ENCODE peak calls at places on chromosomes 11 and 22, in ten cellular contexts. R, F, L, Z, G, X, P, I, W and C are unnamed samples.

GRCh38 chr11:95306816-95307215 is 75.8 kb upstream of the SESN3 start:
- DNase-seq in R (no peak), F (no peak), L (no peak), Z (no peak), G (no peak), X (no peak), P (no peak), I (no peak), W (peak), C (no peak)

GRCh38 chr11:59574467-59574866 is 41.1 kb downstream of the OSBP start:
- DNase-seq in R (no peak), F (no peak), L (no peak), Z (no peak), G (no peak), X (no peak), P (no peak), I (peak), W (no peak), C (no peak)

GRCh38 chr11:113729456-113729855 is 23.3 kb upstream of the TMPRSS5 start:
- DNase-seq in R (no peak), F (no peak), L (no peak), Z (no peak), G (no peak), X (no peak), P (no peak), I (no peak), W (no peak), C (no peak)

GRCh38 chr11:44521148-44521547 is 44.3 kb upstream of the CD82 start:
- DNase-seq in R (no peak), F (no peak), L (no peak), Z (no peak), G (no peak), X (no peak), P (no peak), I (no peak), W (no peak), C (no peak)

GRCh38 chr11:67391304-67392181 is at the start of gene RAD9A:
- DNase-seq in R (peak), F (peak), L (peak), Z (peak), G (peak), X (peak), P (peak), I (peak), W (peak), C (peak)

GRCh38 chr11:115503886-115504278 is 333 bp downstream of the CADM1 start:
- DNase-seq in R (no peak), F (no peak), L (peak), Z (no peak), G (no peak), X (no peak), P (peak), I (no peak), W (no peak), C (no peak)

GRCh38 chr11:67120881-67121710 is 2.0 kb downstream of the KDM2A start:
- DNase-seq in R (no peak), F (no peak), L (no peak), Z (peak), G (no peak), X (peak), P (no peak), I (peak), W (peak), C (no peak)

GRCh38 chr22:37020192-37020479 is 594 bp downstream of the MPST start:
- DNase-seq in R (no peak), F (no peak), L (no peak), Z (peak), G (peak), X (peak), P (no peak), I (peak), W (peak), C (no peak)

GRCh38 chr22:37212174-37212906 is at the start of gene SSTR3:
- DNase-seq in R (peak), F (no peak), L (no peak), Z (no peak), G (peak), X (no peak), P (peak), I (peak), W (no peak), C (no peak)

GRCh38 chr11:79018371-79018849 is 422.4 kb downstream of the TENM4 start:
- DNase-seq in R (no peak), F (no peak), L (no peak), Z (no peak), G (no peak), X (no peak), P (no peak), I (peak), W (no peak), C (no peak)

GRCh38 chr11:130671801-130672700 is 223.6 kb downstream of the ADAMTS15 start:
- DNase-seq in R (peak), F (no peak), L (peak), Z (peak), G (no peak), X (peak), P (no peak), I (peak), W (no peak), C (no peak)

GRCh38 chr22:38180841-38181452 is 683 bp downstream of the PLA2G6 start:
- DNase-seq in R (no peak), F (no peak), L (no peak), Z (peak), G (peak), X (no peak), P (peak), I (no peak), W (no peak), C (peak)

GRCh38 chr11:11782532-11783110 is 59.2 kb upstream of the USP47 start:
- DNase-seq in R (no peak), F (no peak), L (no peak), Z (peak), G (no peak), X (no peak), P (no peak), I (no peak), W (no peak), C (no peak)

GRCh38 chr11:2579315-2580060 is 120.3 kb downstream of the KCNQ1OT1 start:
- DNase-seq in R (no peak), F (no peak), L (peak), Z (no peak), G (no peak), X (no peak), P (peak), I (peak), W (no peak), C (no peak)

GRCh38 chr22:37225481-37225880 is 13.2 kb upstream of the SSTR3 start:
- DNase-seq in R (no peak), F (no peak), L (no peak), Z (peak), G (no peak), X (peak), P (peak), I (peak), W (no peak), C (no peak)

GRCh38 chr11:20770421-20770935 is 101.1 kb downstream of the NELL1 start:
- DNase-seq in R (no peak), F (no peak), L (no peak), Z (no peak), G (no peak), X (no peak), P (no peak), I (no peak), W (no peak), C (no peak)

GRCh38 chr22:35399114-35399677 is 744 bp upstream of the MCM5 start:
- DNase-seq in R (no peak), F (no peak), L (no peak), Z (no peak), G (no peak), X (no peak), P (no peak), I (no peak), W (no peak), C (no peak)

GRCh38 chr11:81007046-81007445 is 1566.2 kb upstream of the TENM4 start:
- DNase-seq in R (no peak), F (no peak), L (no peak), Z (no peak), G (no peak), X (no peak), P (no peak), I (peak), W (no peak), C (no peak)

GRCh38 chr22:37472418-37473006 is 13.7 kb downstream of the MFNG start:
- DNase-seq in R (no peak), F (no peak), L (no peak), Z (peak), G (peak), X (peak), P (no peak), I (no peak), W (no peak), C (peak)

GRCh38 chr11:34379081-34379480 is 21.3 kb upstream of the ABTB2 start:
- DNase-seq in R (no peak), F (no peak), L (no peak), Z (no peak), G (no peak), X (no peak), P (no peak), I (peak), W (peak), C (no peak)

GRCh38 chr11:112882494-112883381 is 78.5 kb upstream of the NCAM1 start:
- DNase-seq in R (no peak), F (no peak), L (peak), Z (no peak), G (no peak), X (no peak), P (no peak), I (no peak), W (no peak), C (no peak)

GRCh38 chr11:12073436-12073835 is 37.0 kb upstream of the MICAL2 start:
- DNase-seq in R (no peak), F (no peak), L (no peak), Z (no peak), G (no peak), X (no peak), P (no peak), I (no peak), W (no peak), C (no peak)

GRCh38 chr22:39610246-39610645 is 39.7 kb downstream of the CACNA1I start:
- DNase-seq in R (no peak), F (no peak), L (no peak), Z (no peak), G (no peak), X (no peak), P (no peak), I (no peak), W (no peak), C (no peak)

GRCh38 chr11:118634435-118635236 is 27.2 kb downstream of the PHLDB1 start:
- DNase-seq in R (no peak), F (peak), L (peak), Z (peak), G (peak), X (no peak), P (no peak), I (peak), W (peak), C (no peak)

GRCh38 chr11:118636569-118637290 is 29.3 kb downstream of the PHLDB1 start:
- DNase-seq in R (no peak), F (no peak), L (no peak), Z (no peak), G (no peak), X (no peak), P (no peak), I (no peak), W (no peak), C (no peak)

GRCh38 chr11:118635237-118635591 is 27.8 kb downstream of the PHLDB1 start:
- DNase-seq in R (no peak), F (no peak), L (no peak), Z (no peak), G (no peak), X (no peak), P (no peak), I (no peak), W (no peak), C (no peak)

GRCh38 chr11:118633979-118634378 is 26.6 kb downstream of the PHLDB1 start:
- DNase-seq in R (no peak), F (no peak), L (no peak), Z (no peak), G (no peak), X (no peak), P (no peak), I (peak), W (no peak), C (no peak)

DNA sequence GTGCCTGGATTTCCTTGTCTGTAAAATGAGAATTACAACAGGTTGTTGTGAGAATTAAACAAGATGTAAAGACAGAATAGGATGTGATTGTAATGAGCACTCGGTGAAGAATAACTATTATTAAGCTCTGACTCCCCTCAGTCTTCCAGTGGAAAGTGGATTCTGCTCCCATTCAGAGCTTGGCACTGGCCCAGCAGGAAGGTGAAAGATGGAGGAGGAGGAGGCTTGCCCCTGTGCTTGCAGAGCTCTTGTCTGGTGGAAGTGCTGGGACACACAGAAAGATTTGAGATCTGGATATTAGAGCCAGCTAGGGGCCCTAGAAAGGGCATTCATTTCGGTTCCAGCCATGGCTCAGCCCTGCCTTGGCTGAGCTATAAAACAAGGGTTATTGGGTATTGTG is 28.2 kb downstream of the PHLDB1 start:
- DNase-seq in R (no peak), F (no peak), L (no peak), Z (no peak), G (no peak), X (no peak), P (no peak), I (no peak), W (no peak), C (no peak)
- H3K27ac ChIP-seq in R (no peak), F (peak), L (peak), Z (peak), G (no peak), X (no peak), P (no peak), I (no peak), W (no peak), C (no peak)

GRCh38 chr11:17476317-17477083 is at the start of gene ABCC8:
- DNase-seq in R (no peak), F (no peak), L (no peak), Z (no peak), G (peak), X (peak), P (no peak), I (no peak), W (no peak), C (no peak)
- H3K4me3 ChIP-seq in R (peak), F (peak), L (peak), Z (peak), G (no peak), X (peak), P (no peak), I (no peak), W (no peak), C (no peak)

DNA sequence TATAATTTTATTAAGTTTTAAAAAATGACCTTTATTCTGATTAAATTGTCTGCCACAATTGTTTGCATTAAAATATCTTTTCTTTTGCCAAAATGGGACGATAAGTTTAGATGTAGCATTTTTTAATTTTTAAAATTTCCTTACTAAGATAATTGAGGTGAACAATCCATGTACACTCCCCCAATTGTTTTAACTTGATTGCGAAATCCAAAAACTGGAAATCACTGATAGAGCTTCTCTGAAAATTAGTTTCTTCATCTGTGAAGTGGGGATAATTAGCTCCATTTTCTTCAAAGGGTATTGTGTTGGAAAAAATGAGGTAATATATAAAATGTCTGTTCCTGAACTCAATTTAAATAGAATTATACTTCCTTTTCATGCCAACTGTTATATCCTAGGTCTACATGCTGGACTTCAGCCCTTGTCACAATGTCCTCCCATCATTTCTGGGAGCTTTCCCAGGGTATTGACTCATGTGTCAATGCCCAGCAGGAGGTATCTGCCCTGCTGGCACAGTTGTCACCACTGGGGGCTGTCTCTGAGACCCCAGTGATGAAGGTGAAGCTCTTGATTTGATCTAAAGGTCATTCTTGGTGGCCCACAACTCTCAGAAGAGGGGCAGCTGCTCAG is 28.7 kb upstream of the NAV2 start:
- DNase-seq in R (no peak), F (no peak), L (no peak), Z (no peak), G (no peak), X (no peak), P (no peak), I (no peak), W (no peak), C (no peak)
- H3K27ac ChIP-seq in R (no peak), F (no peak), L (peak), Z (peak), G (no peak), X (no peak), P (no peak), I (no peak), W (no peak), C (no peak)

DNA sequence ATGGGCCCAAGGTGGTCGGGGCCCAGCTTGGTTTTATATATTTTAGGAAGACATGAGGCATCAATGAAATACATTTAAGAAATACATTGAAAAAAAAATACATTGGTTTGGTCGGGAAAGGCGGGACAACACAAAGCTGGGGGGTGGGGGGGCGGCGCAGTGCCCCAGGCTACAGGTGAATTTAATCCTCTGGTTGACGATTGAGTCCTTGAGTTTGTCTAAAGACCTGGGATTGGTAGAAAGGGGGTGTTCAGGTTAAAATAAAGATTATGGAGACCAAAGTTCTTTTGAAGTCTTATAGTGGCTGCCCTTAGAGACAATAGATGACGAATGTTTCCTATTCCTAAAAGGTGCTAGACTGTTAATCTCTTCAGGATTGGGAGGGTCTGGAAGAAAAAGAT is 3.1 kb downstream of the IFITM1 start:
- DNase-seq in R (no peak), F (no peak), L (no peak), Z (no peak), G (no peak), X (no peak), P (no peak), I (no peak), W (no peak), C (no peak)
- H3K4me3 ChIP-seq in R (no peak), F (no peak), L (peak), Z (peak), G (peak), X (no peak), P (peak), I (no peak), W (no peak), C (peak)

DNA sequence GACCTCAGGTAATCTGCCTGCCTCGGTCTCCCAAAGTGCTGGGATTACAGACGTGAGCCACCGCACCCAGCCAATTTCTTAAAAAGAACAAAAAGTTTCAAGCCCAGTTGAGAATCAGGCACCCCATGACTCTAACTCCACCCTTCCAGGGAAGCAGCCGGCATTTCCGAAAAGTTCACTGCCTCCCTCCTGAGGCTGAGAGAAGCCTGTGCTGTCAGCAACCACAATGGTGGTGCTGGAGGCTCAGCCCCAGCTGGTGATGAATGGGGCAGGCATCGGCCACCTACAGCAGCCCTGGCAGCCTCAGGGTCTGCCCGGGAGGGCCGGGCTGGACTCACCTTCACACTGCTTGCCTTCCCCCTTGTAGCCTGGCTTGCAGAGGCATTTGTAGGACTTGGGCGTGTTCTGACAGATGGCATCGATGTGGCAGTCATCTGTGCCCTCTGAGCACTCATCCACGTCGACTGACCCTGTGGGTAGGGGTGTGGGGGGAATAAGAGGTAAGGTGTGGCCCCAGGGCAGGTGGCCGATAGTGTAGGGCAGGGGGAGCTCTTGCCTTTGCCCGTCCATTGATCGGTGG is 4.3 kb downstream of the SCUBE1 start:
- DNase-seq in R (no peak), F (no peak), L (no peak), Z (no peak), G (no peak), X (no peak), P (no peak), I (no peak), W (no peak), C (no peak)
- H3K27ac ChIP-seq in R (no peak), F (no peak), L (no peak), Z (no peak), G (no peak), X (no peak), P (no peak), I (no peak), W (no peak), C (no peak)

GRCh38 chr11:117192401-117192875 is 6.7 kb upstream of the TAGLN start:
- DNase-seq in R (no peak), F (no peak), L (no peak), Z (no peak), G (no peak), X (no peak), P (no peak), I (no peak), W (no peak), C (no peak)
- H3K4me3 ChIP-seq in R (no peak), F (no peak), L (no peak), Z (no peak), G (no peak), X (no peak), P (no peak), I (no peak), W (no peak), C (no peak)

DNA sequence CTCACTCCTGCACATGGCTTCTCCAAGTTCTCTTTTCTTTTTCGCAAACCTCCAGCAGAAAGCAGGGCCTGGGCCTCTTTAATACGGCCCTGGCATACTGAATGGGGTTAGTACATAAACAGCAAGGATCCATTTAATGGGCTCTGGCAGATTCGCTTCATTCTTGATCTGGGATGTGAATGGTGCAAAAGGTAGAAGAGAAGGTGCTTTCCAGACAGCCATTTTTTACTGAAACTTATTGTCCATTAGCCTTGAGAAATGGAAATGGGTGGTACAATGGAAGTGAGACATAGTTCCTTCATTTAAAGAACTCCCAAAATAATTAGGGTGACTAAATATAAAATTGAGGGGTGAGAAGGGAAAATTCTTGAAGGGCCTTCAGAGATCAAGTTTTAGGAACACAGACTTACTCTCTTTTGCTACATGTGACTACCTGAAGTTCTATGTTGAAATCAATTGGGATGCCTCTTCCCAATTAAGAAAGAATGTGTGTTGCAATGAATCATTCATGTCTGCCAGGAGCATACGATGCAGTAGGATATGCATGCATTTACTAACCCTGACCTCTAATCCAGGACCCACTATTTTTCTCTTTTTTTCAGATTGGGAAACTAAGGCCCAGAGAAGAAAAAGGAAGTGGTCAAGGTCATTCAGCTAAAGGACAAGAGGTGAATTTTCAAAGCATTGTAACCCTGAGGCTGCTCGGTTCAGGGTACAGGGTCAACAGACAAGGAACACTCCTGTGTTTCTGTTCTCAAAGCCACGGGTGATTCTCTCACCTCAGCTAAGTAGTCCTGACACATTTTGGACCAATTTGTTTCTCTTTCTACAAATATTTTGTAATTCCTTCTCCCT is 144.1 kb downstream of the BBOX1 start:
- DNase-seq in R (no peak), F (no peak), L (no peak), Z (no peak), G (no peak), X (no peak), P (no peak), I (peak), W (no peak), C (no peak)
- H3K27ac ChIP-seq in R (no peak), F (no peak), L (no peak), Z (peak), G (no peak), X (peak), P (no peak), I (no peak), W (no peak), C (no peak)